ENCODE peak calls at places on chromosomes 12 and 14, in seven cellular contexts. X is NCI-H510A treated with DMSO at 0.1 percent for 48 hours; G is thoracic aorta; A is hepatic stellate cell; K is CD8-positive, alpha-beta memory T cell; R is non-pigmented ciliary epithelial cell; B is fibroblast of mammary gland. V is an unnamed sample.

GRCh38 chr12:94707892-94708291 is 57.5 kb upstream of the TMCC3 start:
- DNase-seq in G (no peak), R (no peak), K (no peak), A (peak; percentile 23), B (peak; percentile 51), X (no peak), V (no peak)

GRCh38 chr12:114408881-114409795 is 3.2 kb upstream of the TBX5 start:
- DNase-seq in R (no peak), K (no peak), X (no peak), B (peak; percentile 75), G (no peak), A (no peak), V (no peak)

GRCh38 chr14:68951051-68951797 is 27.9 kb downstream of the ACTN1 start:
- DNase-seq in A (peak; percentile 79), G (peak; percentile 93), R (peak; percentile 73), X (no peak), K (no peak), B (peak; percentile 99), V (no peak)

GRCh38 chr14:31037709-31038221 is 11.6 kb upstream of the STRN3 start:
- DNase-seq in B (no peak), R (no peak), K (no peak), G (no peak), A (no peak), X (no peak), V (no peak)

GRCh38 chr12:48779869-48780268 is 9.0 kb downstream of the ADCY6 start:
- DNase-seq in A (peak; percentile 91), K (no peak), B (peak; percentile 77), G (peak; percentile 53), X (no peak), R (peak; percentile 32), V (no peak)

GRCh38 chr14:55434805-55435174 is 5.6 kb downstream of the TBPL2 start:
- DNase-seq in K (no peak), X (no peak), R (no peak), G (no peak), A (no peak), B (no peak), V (no peak)

GRCh38 chr12:109681986-109682707 is 31.5 kb upstream of the FAM222A start:
- DNase-seq in K (no peak), B (no peak), R (no peak), A (no peak), X (no peak), G (no peak), V (no peak)

GRCh38 chr12:26833692-26834168 is 736 bp upstream of the ITPR2 start:
- DNase-seq in A (peak; percentile 44), K (peak; percentile 32), B (peak; percentile 31), X (peak; percentile 69), G (no peak), R (no peak), V (peak; percentile 81)

GRCh38 chr12:26271024-26271423 is 75.7 kb downstream of the SSPN start:
- DNase-seq in A (no peak), R (no peak), B (peak; percentile 24), X (no peak), K (no peak), G (no peak), V (no peak)

GRCh38 chr14:102777711-102778615 is 714 bp downstream of the TRAF3 start:
- DNase-seq in X (peak; percentile 15), A (peak; percentile 59), K (peak; percentile 43), B (peak; percentile 44), R (no peak), G (no peak), V (no peak)

GRCh38 chr12:59486827-59487226 is 109.0 kb upstream of the SLC16A7 start:
- DNase-seq in K (no peak), G (no peak), B (peak; percentile 39), X (no peak), R (no peak), A (no peak), V (no peak)

GRCh38 chr14:95156765-95157194 is 549 bp downstream of the DICER1 start:
- DNase-seq in G (no peak), X (peak; percentile 12), K (no peak), R (no peak), A (peak; percentile 36), B (peak; percentile 25), V (no peak)

GRCh38 chr14:103123128-103123633 is at the start of gene TNFAIP2:
- DNase-seq in X (peak; percentile 36), G (no peak), K (no peak), A (peak; percentile 70), B (no peak), R (no peak), V (no peak)

GRCh38 chr12:30025317-30025716 is 241.6 kb upstream of the TMTC1 start:
- DNase-seq in X (no peak), B (no peak), K (no peak), G (no peak), A (no peak), R (no peak), V (no peak)

GRCh38 chr12:47184229-47184628 is 104.5 kb upstream of the AMIGO2 start:
- DNase-seq in K (no peak), G (no peak), X (no peak), R (no peak), A (no peak), B (no peak), V (no peak)

GRCh38 chr12:109793826-109794501 is 39.2 kb downstream of the TRPV4 start:
- DNase-seq in B (no peak), R (no peak), A (no peak), G (no peak), K (no peak), X (no peak), V (no peak)

GRCh38 chr12:92908108-92908507 is 21.0 kb downstream of the EEA1 start:
- DNase-seq in X (no peak), R (no peak), K (peak; percentile 66), B (no peak), G (no peak), A (no peak), V (no peak)

GRCh38 chr14:23984891-23985607 is 3.7 kb upstream of the DHRS4L2 start:
- DNase-seq in X (no peak), R (peak; percentile 73), G (no peak), B (peak; percentile 97), K (no peak), A (peak; percentile 52), V (no peak)

GRCh38 chr14:54839681-54840080 is 62.9 kb downstream of the GCH1 start:
- DNase-seq in R (no peak), K (no peak), A (no peak), G (no peak), X (no peak), B (peak; percentile 68), V (no peak)

V was measured in T-helper 2 cell.